ENCODE peak calls at places on chromosomes 16 and 17, in five cellular contexts. B is neural progenitor cell, K is hepatocyte, T is Karpas-422, M is fibroblast of lung. L is an unnamed sample.

GRCh38 chr17:59707182-59707970 is at the start of the genes PTRH2 and VMP1:
- DNase-seq in T (peak; percentile 99), M (peak; percentile 100), B (peak; percentile 100), K (peak; percentile 100), L (peak; percentile 100)

GRCh38 chr16:27414803-27415431 is 12.9 kb downstream of the IL21R start:
- DNase-seq in T (no peak), K (no peak), M (no peak), B (no peak), L (no peak)

GRCh38 chr17:45307290-45308015 is 9.4 kb downstream of the MAP3K14 start:
- DNase-seq in M (peak; percentile 89), K (no peak), B (no peak), T (peak; percentile 81), L (no peak)

GRCh38 chr17:27362503-27362902 is 68.6 kb downstream of the WSB1 start:
- DNase-seq in K (no peak), M (no peak), T (no peak), B (no peak), L (no peak)

GRCh38 chr17:34153988-34154387 is 101.1 kb upstream of the CCL2 start:
- DNase-seq in B (no peak), M (no peak), K (no peak), T (no peak), L (no peak)

GRCh38 chr17:31327534-31328526 is 6.4 kb upstream of the EVI2A start:
- DNase-seq in M (peak; percentile 95), B (no peak), K (no peak), T (no peak), L (no peak)

GRCh38 chr16:7745321-7745720 is 412.7 kb downstream of the RBFOX1 start:
- DNase-seq in T (no peak), B (no peak), K (no peak), M (no peak), L (no peak)

GRCh38 chr17:80898706-80899105 is 92.9 kb upstream of the CHMP6 start:
- DNase-seq in T (no peak), K (no peak), B (peak; percentile 43), M (no peak), L (no peak)

GRCh38 chr17:74652020-74652419 is 28.5 kb upstream of the CD300E start:
- DNase-seq in K (no peak), T (no peak), B (no peak), M (no peak), L (no peak)

GRCh38 chr17:69581061-69581955 is 166.8 kb downstream of the MAP2K6 start:
- DNase-seq in K (no peak), M (peak; percentile 46), T (peak; percentile 67), B (no peak), L (peak; percentile 20)

GRCh38 chr16:1082266-1082951 is 9.9 kb downstream of the SSTR5 start:
- DNase-seq in B (no peak), K (peak; percentile 69), T (no peak), M (peak; percentile 41), L (no peak)

GRCh38 chr17:57604771-57605733 is 140.0 kb downstream of the CCDC182 start:
- DNase-seq in M (peak; percentile 55), K (peak; percentile 74), T (peak; percentile 95), B (peak; percentile 38), L (peak; percentile 27)

GRCh38 chr17:67993153-67993997 is 2.9 kb downstream of the C17orf58 start:
- DNase-seq in T (peak; percentile 94), K (peak; percentile 95), B (peak; percentile 97), M (peak; percentile 82), L (peak; percentile 88)

GRCh38 chr17:76935331-76935730 is 67.1 kb downstream of the MGAT5B start:
- DNase-seq in B (no peak), K (no peak), T (no peak), M (peak; percentile 72), L (no peak)

GRCh38 chr17:44362964-44363612 is 565 bp downstream of the FAM171A2 start:
- DNase-seq in B (peak; percentile 63), T (peak; percentile 48), K (peak; percentile 42), M (no peak), L (peak; percentile 53)

GRCh38 chr16:51565149-51565548 is 414.1 kb upstream of the SALL1 start:
- DNase-seq in M (no peak), T (no peak), B (no peak), K (no peak), L (no peak)

GRCh38 chr17:57284984-57285646 is 28.8 kb downstream of the MSI2 start:
- DNase-seq in M (peak; percentile 63), K (no peak), B (peak; percentile 46), T (no peak), L (peak; percentile 64)

GRCh38 chr16:2173916-2174315 is 18.3 kb downstream of the TRAF7 start:
- DNase-seq in B (no peak), K (no peak), T (no peak), M (no peak), L (no peak)

GRCh38 chr17:80918731-80919130 is 72.9 kb upstream of the CHMP6 start:
- DNase-seq in B (no peak), T (no peak), K (no peak), M (no peak), L (no peak)

GRCh38 chr16:9854665-9855064 is 327.6 kb downstream of the GRIN2A start:
- DNase-seq in M (peak; percentile 81), B (no peak), T (no peak), K (peak; percentile 32), L (no peak)

GRCh38 chr17:47895254-47895855 is 681 bp upstream of the SP2 start:
- DNase-seq in M (peak; percentile 28), T (peak; percentile 74), K (peak; percentile 45), B (no peak), L (no peak)

GRCh38 chr16:2768403-2769089 is 8.5 kb downstream of the ELOB start:
- DNase-seq in T (no peak), M (no peak), K (no peak), B (no peak), L (no peak)

GRCh38 chr17:1707107-1707506 is 3.1 kb downstream of the TLCD2 start:
- DNase-seq in B (no peak), M (no peak), K (no peak), T (no peak), L (no peak)

GRCh38 chr17:1709971-1710806 is at the start of gene TLCD2:
- DNase-seq in B (peak; percentile 79), M (peak; percentile 76), K (peak; percentile 89), T (no peak), L (peak; percentile 83)

GRCh38 chr17:1710807-1711553 is 803 bp upstream of the TLCD2 start:
- DNase-seq in M (peak; percentile 20), T (no peak), K (peak; percentile 32), B (peak; percentile 37), L (peak; percentile 70)

GRCh38 chr17:1711804-1712203 is 1.6 kb upstream of the TLCD2 start:
- DNase-seq in B (no peak), K (no peak), M (no peak), T (no peak), L (no peak)

GRCh38 chr17:1709403-1709891 is 730 bp downstream of the TLCD2 start:
- DNase-seq in M (peak; percentile 29), T (no peak), K (peak; percentile 49), B (peak; percentile 39), L (peak; percentile 35)
- H3K4me3 ChIP-seq in M (no peak overlapping the region), T (no peak overlapping the region), K (peak overlapping the region; percentile 83), B (peak overlapping the region; percentile 76), L (peak overlapping the region; percentile 82)

DNA sequence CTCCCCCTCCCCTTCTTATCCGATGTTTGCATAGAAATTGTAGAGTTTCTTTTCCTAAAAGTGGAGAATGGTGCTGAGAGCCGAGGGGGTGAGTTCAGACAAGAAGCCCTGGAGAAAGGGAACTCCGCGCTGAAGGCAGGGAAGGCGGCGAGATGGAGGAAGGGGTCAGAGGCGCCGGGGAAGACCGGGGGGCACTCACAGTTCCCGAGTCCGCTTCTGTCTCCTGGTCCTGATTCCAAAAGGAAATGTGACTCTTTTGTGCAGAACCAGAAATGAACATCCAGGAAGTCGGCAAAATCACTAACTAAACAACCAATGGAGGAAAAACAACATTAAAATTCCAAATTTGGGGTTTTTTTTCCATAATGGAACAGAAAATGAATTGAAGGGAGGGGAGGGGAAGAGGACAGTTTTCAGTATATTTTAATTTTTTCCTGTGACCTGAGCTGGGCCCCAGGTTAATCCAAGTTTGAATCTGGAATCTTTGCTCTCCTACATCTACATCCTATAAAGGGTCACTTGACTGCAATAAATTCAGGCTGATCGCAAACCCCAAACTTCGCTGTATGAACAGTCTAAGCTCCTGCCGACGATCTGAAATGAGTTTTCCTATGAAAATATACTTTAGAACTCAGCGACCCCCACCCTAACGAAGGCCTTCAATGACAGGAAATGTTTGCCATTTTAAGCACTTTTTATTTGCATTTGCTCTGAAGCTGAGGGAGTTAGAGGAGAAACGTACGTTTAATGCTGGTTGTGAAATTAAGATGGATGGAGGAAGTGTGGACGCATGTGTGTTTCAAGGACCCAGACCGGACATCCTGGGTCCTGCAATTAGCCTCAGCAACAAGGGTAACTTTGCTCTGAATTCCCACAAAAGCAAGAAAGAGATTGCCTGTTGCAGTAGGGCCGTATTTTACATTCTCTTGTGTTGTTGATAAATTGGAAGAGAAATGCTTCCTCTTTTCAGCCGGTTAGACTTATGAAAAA is 252.2 kb downstream of the C16orf95 start:
- DNase-seq in B (no peak), M (no peak), K (no peak), T (peak; percentile 57), L (no peak)
- H2AFZ ChIP-seq in B (no peak overlapping the region), M (no peak overlapping the region), K (no peak overlapping the region), T (peak overlapping the region; percentile 90), L (peak overlapping the region; percentile 86)

DNA sequence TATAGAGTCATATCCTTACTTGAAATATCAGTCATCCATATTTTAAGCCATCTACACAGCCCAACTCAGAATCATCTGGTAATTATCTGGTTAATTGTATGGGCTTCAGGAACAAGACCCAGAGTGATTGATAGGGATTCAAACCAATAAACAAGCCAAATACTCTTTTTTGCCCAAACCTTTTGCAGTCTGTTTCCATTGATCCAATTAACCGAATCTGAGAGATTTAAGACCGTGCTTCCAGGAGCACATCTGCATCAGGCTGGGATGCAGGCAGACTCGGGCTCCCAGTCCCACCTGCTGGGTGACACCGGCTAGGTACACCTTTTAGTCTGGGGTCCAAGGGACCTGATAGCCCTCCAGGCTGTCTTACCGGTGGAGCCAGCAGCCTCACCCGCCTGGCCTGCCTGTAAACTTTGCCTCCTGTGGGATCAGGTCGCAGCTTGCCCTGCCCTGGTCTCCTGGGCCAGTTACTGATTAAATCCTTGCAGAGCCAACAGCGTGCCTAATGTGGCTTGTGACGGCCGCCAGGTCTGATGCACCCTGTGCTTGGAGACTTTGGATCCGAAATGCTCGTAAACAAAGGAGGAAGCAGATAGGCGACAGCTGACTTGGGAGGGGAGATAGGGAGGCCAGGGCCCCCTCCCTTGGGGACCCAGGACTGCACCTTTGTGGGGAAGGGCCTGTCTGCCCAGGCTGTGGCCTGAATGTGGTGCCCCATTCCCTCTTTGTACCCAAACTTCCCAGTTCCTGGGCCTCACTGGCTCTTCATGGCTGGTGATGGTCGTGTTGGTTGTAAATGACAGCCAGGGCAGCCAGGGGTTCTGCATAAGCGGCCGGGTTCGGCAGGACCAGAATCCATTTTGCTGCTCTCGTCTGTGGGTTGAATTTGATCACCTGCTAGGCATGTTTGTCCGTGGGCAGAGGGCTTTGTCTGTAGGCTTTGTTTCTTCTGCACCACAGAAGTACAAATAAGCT is 3.8 kb downstream of the CMIP start:
- DNase-seq in K (peak; percentile 87), M (no peak), B (peak; percentile 68), T (no peak), L (peak; percentile 44)
- H3K27ac ChIP-seq in K (peak overlapping the region; percentile 92), M (no peak overlapping the region), B (peak overlapping the region; percentile 31), T (no peak overlapping the region), L (peak overlapping the region; percentile 53)

DNA sequence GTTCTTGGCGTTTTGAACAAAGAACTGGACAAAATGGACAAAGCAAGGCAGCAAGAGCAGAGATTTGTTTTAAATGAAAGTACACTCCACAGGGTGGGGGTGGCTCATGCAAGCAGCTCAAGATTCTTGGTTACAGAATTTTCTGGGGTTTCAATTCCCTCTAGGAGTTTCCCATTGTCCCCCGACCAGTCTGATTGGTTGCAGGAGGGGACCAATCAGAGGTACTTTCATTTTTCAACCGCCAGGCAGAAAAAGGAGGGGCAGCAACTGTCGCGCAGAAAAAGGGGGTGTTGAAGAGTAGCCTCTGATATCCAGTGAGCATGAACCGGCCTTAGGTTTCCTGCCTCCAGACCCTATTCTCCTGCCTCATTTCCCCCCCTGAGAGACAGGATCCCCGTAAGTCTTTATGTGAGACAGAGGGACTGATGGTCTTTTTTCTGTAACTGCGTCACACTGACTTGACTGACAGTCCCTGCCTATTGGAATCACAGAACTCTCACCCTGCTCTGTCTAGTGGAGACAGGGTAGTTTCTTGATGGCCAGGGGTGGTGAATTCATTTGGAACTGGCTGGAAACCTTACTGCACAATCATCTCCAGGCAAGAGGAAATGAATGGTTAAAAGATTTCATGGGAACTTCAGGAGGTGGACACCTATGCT is 59.4 kb upstream of the ALOX12 start:
- DNase-seq in M (peak; percentile 24), T (peak; percentile 86), B (no peak), K (no peak), L (peak; percentile 59)
- H3K4me3 ChIP-seq in M (peak overlapping the region; percentile 60), T (peak overlapping the region; percentile 72), B (no peak overlapping the region), K (no peak overlapping the region), L (peak overlapping the region; percentile 36)

L was measured in GM23338.